ENCODE peak calls at places on chromosomes 11 and 22, in six cellular contexts. S, E, V, N, P and Z are unnamed samples.

GRCh38 chr11:35523351-35523768 is 2.1 kb downstream of the PAMR1 start:
- DNase-seq in N (no peak), S (no peak), E (no peak), V (peak; percentile 79), P (no peak), Z (peak; percentile 37)

GRCh38 chr11:10328314-10329090 is 23.6 kb downstream of the ADM start:
- DNase-seq in V (peak; percentile 87), S (no peak), N (no peak), E (no peak), P (peak; percentile 32), Z (peak; percentile 85)

GRCh38 chr11:43987384-43988039 is 45.1 kb downstream of the C11orf96 start:
- DNase-seq in V (peak; percentile 80), N (no peak), E (no peak), S (no peak), P (peak; percentile 65), Z (peak; percentile 74)

GRCh38 chr22:28939394-28939793 is 56.0 kb downstream of the ZNRF3 start:
- DNase-seq in E (peak; percentile 67), V (no peak), P (no peak), N (no peak), S (no peak), Z (no peak)

GRCh38 chr22:36334838-36335603 is 52.7 kb downstream of the MYH9 start:
- DNase-seq in V (peak; percentile 87), N (no peak), P (no peak), E (peak; percentile 78), S (no peak), Z (peak; percentile 86)

GRCh38 chr11:69467196-69467595 is 14.3 kb upstream of the LINC01488 start:
- DNase-seq in P (no peak), E (no peak), V (no peak), S (no peak), N (no peak), Z (no peak)

GRCh38 chr11:77793972-77794371 is 26.6 kb downstream of the RSF1 start:
- DNase-seq in P (no peak), V (no peak), E (no peak), S (no peak), N (no peak), Z (no peak)

GRCh38 chr11:69010964-69011623 is 2.0 kb downstream of the MRGPRF start:
- DNase-seq in S (no peak), P (peak; percentile 46), E (peak; percentile 91), V (peak; percentile 91), N (no peak), Z (peak; percentile 70)

GRCh38 chr11:432501-433100 is 9.2 kb downstream of the ANO9 start:
- DNase-seq in E (no peak), P (no peak), N (no peak), S (no peak), V (no peak), Z (no peak)

GRCh38 chr11:79594839-79595238 is 154.0 kb upstream of the TENM4 start:
- DNase-seq in N (no peak), V (no peak), E (no peak), P (no peak), S (no peak), Z (no peak)

GRCh38 chr11:19631657-19632325 is 80.8 kb upstream of the NAV2 start:
- DNase-seq in P (no peak), V (no peak), S (no peak), E (no peak), N (no peak), Z (peak; percentile 20)

GRCh38 chr11:105609341-105609781 is 512 bp upstream of the GRIA4 start:
- DNase-seq in V (peak; percentile 16), E (peak; percentile 63), S (no peak), N (no peak), P (peak; percentile 28), Z (peak; percentile 21)

GRCh38 chr11:105989124-105989523 is 32.9 kb downstream of the MSANTD4 start:
- DNase-seq in V (no peak), P (no peak), S (no peak), E (no peak), N (no peak), Z (no peak)

GRCh38 chr11:132715041-132715440 is 817.3 kb downstream of the OPCML start:
- DNase-seq in S (no peak), E (no peak), V (peak; percentile 21), P (peak; percentile 43), N (no peak), Z (no peak)

GRCh38 chr22:35839811-35840739 is 122.4 kb downstream of the APOL5 start:
- DNase-seq in V (peak; percentile 99), E (peak; percentile 94), P (peak; percentile 95), N (peak; percentile 94), S (peak; percentile 93), Z (peak; percentile 98)

GRCh38 chr11:32231909-32232493 is 141.1 kb downstream of the RCN1 start:
- DNase-seq in N (no peak), V (peak; percentile 35), E (peak; percentile 70), P (peak; percentile 32), S (no peak), Z (peak; percentile 27)

GRCh38 chr11:130121430-130121978 is 38.1 kb upstream of the ST14 start:
- DNase-seq in N (peak; percentile 86), S (no peak), E (no peak), P (peak; percentile 87), V (peak; percentile 76), Z (peak; percentile 65)

GRCh38 chr11:94747136-94748110 is 20.7 kb upstream of the AMOTL1 start:
- DNase-seq in E (no peak), S (no peak), P (no peak), N (no peak), V (peak; percentile 87), Z (no peak)

GRCh38 chr22:50061141-50061823 is 3.2 kb upstream of the TTLL8 start:
- DNase-seq in V (no peak), N (no peak), S (no peak), E (no peak), P (no peak), Z (no peak)

GRCh38 chr22:42780070-42780540 is 59.4 kb upstream of the A4GALT start:
- DNase-seq in V (peak; percentile 87), S (peak; percentile 82), P (peak; percentile 92), N (peak; percentile 94), E (peak; percentile 91), Z (peak; percentile 76)

GRCh38 chr22:46613606-46613997 is 6.6 kb upstream of the GRAMD4 start:
- DNase-seq in V (peak; percentile 37), P (no peak), E (no peak), S (no peak), N (no peak), Z (no peak)

GRCh38 chr11:69944146-69944795 is 125.1 kb upstream of the FGF3 start:
- DNase-seq in E (no peak), N (no peak), P (no peak), V (no peak), S (no peak), Z (no peak)

GRCh38 chr11:47946682-47947575 is 33.4 kb upstream of the PTPRJ start:
- DNase-seq in S (no peak), V (peak; percentile 96), E (no peak), P (peak; percentile 89), N (peak; percentile 76), Z (peak; percentile 98)

GRCh38 chr11:130675917-130676316 is 227.5 kb downstream of the ADAMTS15 start:
- DNase-seq in V (no peak), N (no peak), P (no peak), S (no peak), E (no peak), Z (no peak)

GRCh38 chr11:104897891-104898684 is at the start of gene CASP12:
- DNase-seq in E (no peak), V (no peak), P (peak; percentile 1), N (no peak), S (no peak), Z (no peak)

GRCh38 chr11:94563176-94563847 is 3.9 kb upstream of the PIWIL4 start:
- DNase-seq in N (peak; percentile 44), S (no peak), P (peak; percentile 59), E (no peak), V (peak; percentile 71), Z (peak; percentile 55)

GRCh38 chr11:74877132-74877531 is 71.8 kb downstream of the XRRA1 start:
- DNase-seq in S (no peak), E (no peak), N (no peak), V (no peak), P (peak; percentile 37), Z (no peak)

GRCh38 chr22:43227231-43227630 is 40.3 kb upstream of the TTLL12 start:
- DNase-seq in E (no peak), S (no peak), N (no peak), V (no peak), P (peak; percentile 31), Z (no peak)

GRCh38 chr11:90476442-90477007 is 253.7 kb upstream of the CHORDC1 start:
- DNase-seq in V (peak; percentile 1), E (peak; percentile 58), N (no peak), S (peak; percentile 6), P (peak; percentile 43), Z (peak; percentile 1)

GRCh38 chr11:121561716-121562115 is 108.9 kb upstream of the SORL1-AS1 start:
- DNase-seq in N (no peak), P (no peak), S (no peak), E (no peak), V (no peak), Z (no peak)

GRCh38 chr11:112613051-112613972 is 347.9 kb upstream of the NCAM1 start:
- DNase-seq in V (peak; percentile 38), P (peak; percentile 51), N (peak; percentile 27), E (no peak), S (peak; percentile 66), Z (peak; percentile 71)

GRCh38 chr11:110077866-110078325 is 15.3 kb upstream of the ZC3H12C start:
- DNase-seq in E (no peak), S (no peak), P (peak; percentile 79), N (no peak), V (peak; percentile 74), Z (peak; percentile 63)

GRCh38 chr22:48744967-48745841 is 1082.5 kb downstream of the BRD1 start:
- DNase-seq in P (no peak), S (no peak), E (no peak), V (no peak), N (no peak), Z (no peak)

GRCh38 chr11:125638315-125638714 is 13.4 kb downstream of the CHEK1 start:
- DNase-seq in N (no peak), V (no peak), E (no peak), P (no peak), S (no peak), Z (no peak)

GRCh38 chr11:27868226-27868625 is 168.0 kb upstream of the BDNF start:
- DNase-seq in S (no peak), P (no peak), N (no peak), E (peak; percentile 15), V (no peak), Z (no peak)

GRCh38 chr11:117185739-117186430 is 7.3 kb downstream of the SIDT2 start:
- DNase-seq in N (no peak), P (no peak), V (no peak), E (no peak), S (no peak), Z (no peak)

GRCh38 chr11:42967653-42968052 is 344.1 kb upstream of the API5 start:
- DNase-seq in V (no peak), E (no peak), S (no peak), N (no peak), P (no peak), Z (no peak)